ENCODE peak calls at places on chromosomes 16 and 17, in five cellular contexts. B, R, O, T and F are unnamed samples.

GRCh38 chr16:65315004-65315398 is 193.1 kb upstream of the CDH11 start:
- DNase-seq in B (no peak), T (no peak), R (no peak), O (no peak), F (no peak)

GRCh38 chr16:10862432-10862831 is 14.6 kb upstream of the CIITA start:
- DNase-seq in O (no peak), B (peak; percentile 54), T (peak; percentile 16), R (no peak), F (no peak)

GRCh38 chr16:87206646-87207451 is 110.3 kb downstream of the C16orf95 start:
- DNase-seq in O (no peak), T (peak; percentile 88), B (peak; percentile 64), R (peak; percentile 74), F (no peak)

GRCh38 chr17:79792984-79793923 is 3.6 kb downstream of the CBX8 start:
- DNase-seq in B (peak; percentile 92), T (no peak), O (no peak), R (peak; percentile 97), F (no peak)

GRCh38 chr16:10922328-10923145 is 19.7 kb downstream of the DEXI start:
- DNase-seq in T (no peak), B (peak; percentile 58), O (no peak), R (no peak), F (no peak)

GRCh38 chr17:8001976-8002645 is at the start of gene GUCY2D:
- DNase-seq in R (no peak), B (no peak), T (no peak), O (no peak), F (no peak)

GRCh38 chr17:50871369-50871768 is 5.2 kb upstream of the TOB1 start:
- DNase-seq in O (no peak), T (no peak), B (no peak), R (no peak), F (no peak)

GRCh38 chr17:29390856-29391631 is 881 bp downstream of the TAOK1 start:
- DNase-seq in O (no peak), T (no peak), R (peak; percentile 74), B (peak; percentile 42), F (no peak)

GRCh38 chr16:84562174-84562815 is 55.6 kb downstream of the COTL1 start:
- DNase-seq in T (no peak), B (no peak), O (no peak), R (no peak), F (no peak)

GRCh38 chr17:82203920-82204319 is 8.7 kb downstream of the CCDC57 start:
- DNase-seq in R (no peak), B (no peak), T (no peak), O (no peak), F (no peak)

GRCh38 chr17:63293310-63293709 is 152.8 kb downstream of the CYB561 start:
- DNase-seq in T (no peak), O (no peak), B (peak; percentile 72), R (peak; percentile 44), F (no peak)

GRCh38 chr17:75325827-75326586 is 36.8 kb upstream of the SLC25A19 start:
- DNase-seq in T (peak; percentile 89), O (no peak), R (peak; percentile 39), B (peak; percentile 35), F (no peak)

GRCh38 chr17:40561871-40562611 is 3.2 kb downstream of the CCR7 start:
- DNase-seq in R (no peak), B (no peak), T (no peak), O (no peak), F (no peak)

GRCh38 chr17:48491527-48492273 is 39.1 kb downstream of the HOXB1 start:
- DNase-seq in T (no peak), B (peak; percentile 48), O (no peak), R (peak; percentile 85), F (no peak)

GRCh38 chr17:79019631-79020584 is 4.1 kb upstream of the C1QTNF1 start:
- DNase-seq in B (peak; percentile 78), R (peak; percentile 76), T (peak; percentile 47), O (no peak), F (peak; percentile 23)

GRCh38 chr16:57618306-57619132 is 9.9 kb upstream of the ADGRG1 start:
- DNase-seq in R (no peak), O (no peak), B (peak; percentile 47), T (peak; percentile 65), F (no peak)

GRCh38 chr17:67421869-67422273 is 44.8 kb downstream of the PITPNC1 start:
- DNase-seq in R (peak; percentile 73), T (peak; percentile 14), B (peak; percentile 98), O (no peak), F (no peak)

GRCh38 chr16:72915331-72915730 is 132.6 kb downstream of the ZFHX3 start:
- DNase-seq in O (no peak), B (no peak), R (no peak), T (no peak), F (no peak)

GRCh38 chr17:81524063-81524864 is 3.9 kb upstream of the FSCN2 start:
- DNase-seq in T (no peak), B (no peak), R (no peak), O (no peak), F (no peak)

GRCh38 chr16:73616186-73616585 is 568.3 kb upstream of the ZFHX3 start:
- DNase-seq in R (no peak), O (no peak), B (no peak), T (no peak), F (peak; percentile 37)

GRCh38 chr16:23803591-23804123 is 32.1 kb upstream of the PRKCB start:
- DNase-seq in B (peak; percentile 8), O (peak; percentile 31), T (peak; percentile 37), R (no peak), F (peak; percentile 26)

GRCh38 chr16:58814348-58814801 is 80.3 kb upstream of the GOT2 start:
- DNase-seq in O (peak; percentile 13), B (peak; percentile 30), T (peak; percentile 6), R (peak; percentile 37), F (peak; percentile 54)

GRCh38 chr17:77153487-77153886 is 12.7 kb downstream of the SEC14L1 start:
- DNase-seq in R (no peak), O (no peak), B (no peak), T (no peak), F (no peak)

GRCh38 chr17:66829386-66829864 is 5.5 kb upstream of the CACNG5 start:
- DNase-seq in T (peak; percentile 25), O (peak; percentile 41), B (peak; percentile 73), R (peak; percentile 73), F (peak; percentile 70)

GRCh38 chr17:39591958-39592954 is 15.5 kb downstream of the NEUROD2 start:
- DNase-seq in B (peak; percentile 50), T (peak; percentile 54), R (peak; percentile 52), O (no peak), F (peak; percentile 82)

GRCh38 chr17:18197535-18198194 is 14.0 kb downstream of the ALKBH5 start:
- DNase-seq in O (no peak), T (no peak), R (no peak), B (no peak), F (no peak)

GRCh38 chr17:5772720-5773119 is 188.4 kb upstream of the NLRP1 start:
- DNase-seq in R (peak; percentile 87), O (no peak), B (peak; percentile 37), T (peak; percentile 87), F (no peak)

GRCh38 chr17:27609606-27610303 is 21.2 kb upstream of the LGALS9 start:
- DNase-seq in B (peak; percentile 27), T (no peak), R (peak; percentile 33), O (no peak), F (no peak)

GRCh38 chr17:61152898-61153297 is 246.7 kb upstream of the TBX2 start:
- DNase-seq in R (peak; percentile 37), B (no peak), T (no peak), O (no peak), F (no peak)

GRCh38 chr16:21603920-21604319 is 4.5 kb downstream of the METTL9 start:
- DNase-seq in O (no peak), B (peak; percentile 54), T (no peak), R (peak; percentile 72), F (no peak)

GRCh38 chr17:37359682-37360188 is 16.1 kb upstream of the C17orf78 start:
- DNase-seq in B (peak; percentile 11), R (no peak), O (no peak), T (no peak), F (no peak)

GRCh38 chr17:37360632-37361031 is 15.2 kb upstream of the C17orf78 start:
- DNase-seq in O (no peak), T (no peak), R (peak; percentile 26), B (peak; percentile 25), F (no peak)

GRCh38 chr17:37358098-37358829 is 17.5 kb upstream of the C17orf78 start:
- DNase-seq in T (no peak), O (peak; percentile 66), R (peak; percentile 84), B (peak; percentile 44), F (peak; percentile 90)

GRCh38 chr17:37361543-37361942 is 14.2 kb upstream of the C17orf78 start:
- DNase-seq in T (peak; percentile 47), B (no peak), R (no peak), O (no peak), F (no peak)

GRCh38 chr17:37358830-37359681 is 16.7 kb upstream of the C17orf78 start:
- DNase-seq in T (peak; percentile 91), O (peak; percentile 96), B (peak; percentile 86), R (peak; percentile 95), F (peak; percentile 98)
- H4K91ac ChIP-seq in T (peak overlapping the region; percentile 98), O (peak overlapping the region; percentile 98), B (peak overlapping the region; percentile 68), R (peak overlapping the region; percentile 84), F (no peak overlapping the region)

DNA sequence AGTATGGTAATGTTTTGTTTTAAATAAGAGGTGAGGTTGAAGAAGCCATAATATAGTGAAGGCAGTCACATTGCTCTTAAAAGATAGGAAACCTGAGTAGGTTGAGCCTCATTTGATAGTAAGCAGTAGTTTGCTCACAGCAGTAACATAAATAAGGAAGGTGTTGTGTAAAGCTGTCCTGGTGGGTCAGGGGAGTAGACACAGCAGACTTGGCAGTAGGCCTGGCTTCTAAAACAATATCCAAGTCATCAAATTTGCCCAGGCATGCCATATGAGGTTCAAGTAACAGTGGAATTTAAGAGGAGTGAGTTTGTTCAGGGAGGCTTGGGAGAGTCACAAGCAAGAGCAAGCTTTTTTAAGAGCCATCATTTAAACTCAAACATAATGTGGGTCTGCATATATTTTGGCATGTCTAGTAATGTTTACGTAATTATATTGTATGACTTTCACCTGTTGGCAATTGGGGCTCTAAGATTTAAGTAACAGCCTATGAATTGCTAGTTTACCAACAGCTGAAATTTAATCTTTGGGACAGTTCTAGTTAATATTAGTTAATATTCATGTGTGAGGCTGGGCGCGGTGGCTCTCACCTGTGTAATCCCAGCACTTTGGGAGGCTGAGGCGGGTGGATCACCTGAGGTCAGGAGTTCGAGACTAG is 6.6 kb downstream of the NFATC3 start:
- DNase-seq in O (no peak), B (peak; percentile 72), R (peak; percentile 41), T (no peak), F (no peak)
- H3K4me3 ChIP-seq in O (no peak overlapping the region), B (no peak overlapping the region), R (no peak overlapping the region), T (no peak overlapping the region), F (no peak overlapping the region)

GRCh38 chr16:49809112-49809511 is 46.8 kb downstream of the ZNF423 start:
- DNase-seq in O (no peak), B (no peak), R (no peak), T (no peak), F (no peak)
- H4K91ac ChIP-seq in O (no peak overlapping the region), B (no peak overlapping the region), R (no peak overlapping the region), T (no peak overlapping the region), F (no peak overlapping the region)

GRCh38 chr17:49597438-49597837 is 21.8 kb downstream of the NXPH3 start:
- DNase-seq in T (no peak), B (no peak), O (no peak), R (no peak), F (no peak)

GRCh38 chr17:49595328-49595727 is 19.7 kb downstream of the NXPH3 start:
- DNase-seq in R (no peak), T (no peak), B (no peak), O (no peak), F (no peak)

GRCh38 chr17:49597928-49598655 is 22.4 kb downstream of the NXPH3 start:
- DNase-seq in B (peak; percentile 41), T (no peak), O (no peak), R (peak; percentile 56), F (no peak)

GRCh38 chr17:49595980-49596379 is 20.3 kb downstream of the NXPH3 start:
- DNase-seq in B (no peak), O (no peak), R (no peak), T (no peak), F (no peak)

GRCh38 chr17:49596613-49597244 is 21.1 kb downstream of the NXPH3 start:
- DNase-seq in B (no peak), T (no peak), O (no peak), R (no peak), F (no peak)
- H3K4me3 ChIP-seq in B (no peak overlapping the region), T (no peak overlapping the region), O (no peak overlapping the region), R (no peak overlapping the region), F (no peak overlapping the region)